ENCODE peak calls at places on chromosomes 11 and 22, in six cellular contexts. U is cardiac muscle cell, G is aorta, D is tibial artery, R is heart right ventricle, K is neuronal stem cell. Q is an unnamed sample.

GRCh38 chr11:776459-777287 is 614 bp downstream of the GATD1 start:
- DNase-seq in D (no peak), U (peak; percentile 90), R (peak; percentile 14), K (no peak), G (peak; percentile 80), Q (no peak)

GRCh38 chr22:40121463-40121862 is 56.3 kb upstream of the TNRC6B start:
- DNase-seq in D (no peak), U (peak; percentile 34), G (no peak), R (no peak), K (no peak), Q (no peak)

GRCh38 chr11:130650456-130651068 is 202.1 kb downstream of the ADAMTS15 start:
- DNase-seq in K (no peak), D (no peak), U (no peak), G (no peak), R (no peak), Q (no peak)

GRCh38 chr11:111555255-111555654 is 14.7 kb downstream of the LAYN start:
- DNase-seq in K (no peak), U (no peak), G (no peak), D (no peak), R (no peak), Q (no peak)

GRCh38 chr11:77361184-77361583 is 59.7 kb upstream of the GDPD4 start:
- DNase-seq in K (no peak), D (no peak), G (no peak), R (no peak), U (no peak), Q (no peak)

GRCh38 chr11:59943996-59944395 is 5.8 kb downstream of the OOSP1 start:
- DNase-seq in K (no peak), R (no peak), G (no peak), U (no peak), D (no peak), Q (no peak)

GRCh38 chr22:19494676-19495173 is 15.0 kb downstream of the CDC45 start:
- DNase-seq in U (no peak), D (no peak), G (no peak), K (no peak), R (no peak), Q (no peak)

GRCh38 chr11:3614742-3615171 is 27.0 kb downstream of the ART5 start:
- DNase-seq in G (peak; percentile 48), U (no peak), D (no peak), R (no peak), K (no peak), Q (no peak)

GRCh38 chr11:126284829-126285228 is 1.9 kb downstream of the TIRAP start:
- DNase-seq in G (peak; percentile 87), U (no peak), K (no peak), D (peak; percentile 62), R (no peak), Q (peak; percentile 72)

GRCh38 chr11:87120937-87121336 is 83.2 kb downstream of the TMEM135 start:
- DNase-seq in K (no peak), R (no peak), G (no peak), U (no peak), D (no peak), Q (no peak)

GRCh38 chr22:41991111-41991510 is 7.5 kb upstream of the WBP2NL start:
- DNase-seq in D (no peak), R (no peak), G (peak; percentile 6), U (no peak), K (no peak), Q (no peak)
- H3K27ac ChIP-seq in D (no peak overlapping the region), R (no peak overlapping the region), G (no peak overlapping the region), U (no peak overlapping the region), K (no peak overlapping the region), Q (no peak overlapping the region)

GRCh38 chr22:36912694-36913430 is 566 bp upstream of the CSF2RB start:
- DNase-seq in U (no peak), D (no peak), R (no peak), G (no peak), K (no peak), Q (no peak)
- H3K4me3 ChIP-seq in U (no peak overlapping the region), D (peak overlapping the region; percentile 22), R (peak overlapping the region; percentile 41), G (no peak overlapping the region), K (no peak overlapping the region), Q (no peak overlapping the region)

GRCh38 chr11:64866173-64866491 is 12.3 kb downstream of the EHD1 start:
- DNase-seq in U (no peak), R (no peak), G (no peak), D (no peak), K (no peak), Q (no peak)
- H3K4me1 ChIP-seq in U (peaks cover 57% of the 10 kb centered on the region), R (peaks cover 89% of the 10 kb centered on the region), G (no peaks in the 10 kb centered on the region), D (peaks cover 99% of the 10 kb centered on the region), K (peaks cover 50% of the 10 kb centered on the region), Q (peaks cover 92% of the 10 kb centered on the region)

DNA sequence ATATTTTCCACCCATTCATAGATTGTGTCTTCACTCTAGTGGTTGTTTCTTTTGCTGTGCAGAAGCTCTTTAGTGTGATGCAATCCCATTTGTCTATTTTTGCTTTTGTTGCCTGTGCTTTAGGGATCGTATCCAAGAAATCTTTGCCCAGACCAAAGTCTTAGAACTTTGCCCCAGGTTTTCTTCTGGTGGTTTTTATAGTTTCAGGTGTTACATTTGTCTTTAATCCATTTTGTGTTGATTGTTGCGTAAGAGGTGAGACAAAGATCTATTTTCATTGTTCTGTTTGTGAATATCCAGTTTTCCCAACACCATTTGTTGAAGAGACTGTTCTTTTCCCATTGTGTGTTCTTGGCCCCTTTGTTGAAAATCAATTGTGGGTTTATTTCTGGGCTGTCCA is 6.4 kb downstream of the IL10RA start:
- DNase-seq in R (no peak), U (no peak), G (no peak), D (no peak), K (no peak), Q (no peak)
- H3K27ac ChIP-seq in R (no peak overlapping the region), U (no peak overlapping the region), G (no peak overlapping the region), D (no peak overlapping the region), K (no peak overlapping the region), Q (no peak overlapping the region)

GRCh38 chr11:11841121-11841604 is 609 bp upstream of the USP47 start:
- DNase-seq in U (peak; percentile 49), D (peak; percentile 29), G (peak; percentile 77), R (peak; percentile 55), K (no peak), Q (peak; percentile 69)
- H3K4me3 ChIP-seq in U (peak overlapping the region; percentile 55), D (peak overlapping the region; percentile 72), G (peak overlapping the region; percentile 38), R (peak overlapping the region; percentile 84), K (peak overlapping the region; percentile 76), Q (peak overlapping the region; percentile 75)

DNA sequence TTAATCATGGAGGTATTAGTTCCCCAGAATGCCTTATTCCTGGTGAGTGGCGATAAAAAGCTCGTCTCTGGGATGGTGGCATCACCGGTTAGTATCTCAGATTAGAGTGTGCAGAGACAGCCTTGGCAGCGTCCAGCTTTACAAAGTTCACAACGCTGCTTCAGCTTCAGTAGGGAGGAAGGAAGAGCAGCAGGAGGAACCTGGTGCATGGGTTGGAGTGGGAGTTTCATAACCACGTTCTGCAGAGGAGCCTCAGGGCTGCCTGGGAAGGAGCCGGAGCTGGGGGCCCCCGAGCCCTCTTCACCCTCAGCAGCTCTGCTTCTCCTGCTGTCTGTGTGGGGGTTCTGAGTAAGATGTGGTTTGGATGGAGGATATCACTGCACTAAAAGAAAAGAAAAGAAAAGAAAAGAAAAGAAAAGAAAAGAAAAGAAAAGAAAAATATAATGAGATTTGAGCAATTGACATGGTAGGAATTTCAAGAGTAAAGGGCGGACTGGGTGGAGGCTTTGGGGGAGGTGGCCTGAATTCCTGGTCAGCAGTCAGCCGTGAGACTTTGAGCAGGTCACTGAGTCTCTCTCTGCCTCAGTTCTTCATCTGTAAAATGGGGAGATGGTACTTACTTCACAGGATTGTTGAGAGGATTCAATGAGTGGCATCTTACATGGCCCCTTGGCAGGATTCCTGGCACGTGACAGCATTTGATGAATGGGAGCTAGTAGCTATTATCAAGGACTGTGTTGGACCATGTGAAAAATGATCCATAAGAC is 6.5 kb downstream of the ASPHD2 start:
- DNase-seq in K (no peak), D (no peak), U (no peak), R (no peak), G (no peak), Q (no peak)
- H3K4me1 ChIP-seq in K (peaks cover 16% of the 10 kb centered on the region), D (no peaks in the 10 kb centered on the region), U (no peaks in the 10 kb centered on the region), R (no peaks in the 10 kb centered on the region), G (no peaks in the 10 kb centered on the region), Q (no peaks in the 10 kb centered on the region)

DNA sequence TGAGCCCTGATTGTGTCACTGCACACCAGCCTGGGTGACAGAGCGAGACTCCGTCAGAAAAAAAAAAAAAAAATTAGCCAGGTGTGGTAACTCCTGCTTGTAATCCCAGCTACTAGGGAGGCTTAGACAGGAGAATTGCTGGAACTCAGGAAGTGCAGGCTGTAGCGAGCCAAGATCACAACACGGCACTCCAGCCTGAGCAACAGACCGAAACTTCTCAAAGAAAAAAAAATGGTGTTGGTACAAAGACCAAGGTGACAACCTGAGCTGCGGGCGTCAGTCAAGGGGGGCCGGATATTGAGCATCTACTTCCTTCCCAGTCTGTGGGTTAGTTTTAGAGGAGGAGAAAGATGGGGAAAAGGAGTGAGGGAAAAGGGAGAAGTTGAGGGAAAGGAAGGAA is 48.5 kb upstream of the HSPA8 start:
- DNase-seq in U (no peak), D (no peak), K (no peak), G (no peak), R (no peak), Q (no peak)
- H3K27ac ChIP-seq in U (no peak overlapping the region), D (no peak overlapping the region), K (no peak overlapping the region), G (no peak overlapping the region), R (no peak overlapping the region), Q (no peak overlapping the region)

GRCh38 chr11:70317576-70318305 is 47.3 kb downstream of the PPFIA1 start:
- DNase-seq in U (no peak), R (no peak), D (no peak), K (no peak), G (no peak), Q (no peak)
- H3K4me3 ChIP-seq in U (no peak overlapping the region), R (no peak overlapping the region), D (no peak overlapping the region), K (no peak overlapping the region), G (no peak overlapping the region), Q (no peak overlapping the region)